ENCODE peak calls at places on chromosome 19, in seven cellular contexts. P is Calu3, S is neural crest cell, A is tibial nerve, G is breast epithelium, U is psoas muscle, T is glutamatergic neuron. X is an unnamed sample.

GRCh38 chr19:6947745-6948144 is 60.4 kb downstream of the ADGRE1 start:
- DNase-seq in P (peak; percentile 60), S (no peak), A (no peak), G (no peak), U (no peak), T (no peak), X (no peak)

GRCh38 chr19:39407644-39408391 is 1.2 kb downstream of the ZFP36 start:
- DNase-seq in P (peak; percentile 87), S (no peak), A (no peak), G (peak; percentile 82), U (peak; percentile 51), T (peak; percentile 30), X (no peak)

GRCh38 chr19:33756177-33756576 is 40.5 kb upstream of the KCTD15 start:
- DNase-seq in P (no peak), S (no peak), A (no peak), G (no peak), U (no peak), T (no peak), X (no peak)

GRCh38 chr19:43673702-43674629 is 4.0 kb upstream of the PLAUR start:
- DNase-seq in P (no peak), S (no peak), A (no peak), G (no peak), U (no peak), T (no peak), X (no peak)

GRCh38 chr19:32313866-32314265 is 31.5 kb upstream of the ZNF507 start:
- DNase-seq in P (no peak), S (no peak), A (no peak), G (no peak), U (no peak), T (no peak), X (no peak)

GRCh38 chr19:5186293-5187050 is 154.1 kb downstream of the PTPRS start:
- DNase-seq in P (no peak), S (no peak), A (no peak), G (no peak), U (peak; percentile 37), T (no peak), X (no peak)

GRCh38 chr19:18712981-18713380 is 29.5 kb downstream of the CRTC1 start:
- DNase-seq in P (no peak), S (no peak), A (no peak), G (no peak), U (no peak), T (no peak), X (no peak)

GRCh38 chr19:29858621-29859020 is 46.8 kb downstream of the CCNE1 start:
- DNase-seq in P (no peak), S (no peak), A (no peak), G (no peak), U (no peak), T (no peak), X (no peak)

GRCh38 chr19:29271911-29272310 is 59.0 kb upstream of the UQCRFS1 start:
- DNase-seq in P (no peak), S (no peak), A (no peak), G (no peak), U (no peak), T (no peak), X (no peak)

GRCh38 chr19:16638666-16639065 is 10.7 kb upstream of the MED26 start:
- DNase-seq in P (no peak), S (no peak), A (no peak), G (no peak), U (no peak), T (no peak), X (no peak)
- TF ChIP-seq CTCF in P (no peak), S (no peak), A (no peak), G (no peak), U (no peak), T (no peak), X (no peak)

GRCh38 chr19:31110331-31110730 is 238.9 kb downstream of the TSHZ3 start:
- DNase-seq in P (no peak), S (no peak), A (no peak), G (no peak), U (no peak), T (no peak), X (peak; percentile 13)
- TF ChIP-seq CTCF in P (no peak), S (no peak), A (no peak), G (no peak), U (peak; percentile 10), T (no peak), X (peak; percentile 51)

GRCh38 chr19:38221421-38221820 is 2.6 kb downstream of the DPF1 start:
- DNase-seq in P (no peak), S (no peak), A (no peak), G (no peak), U (no peak), T (no peak), X (no peak)

GRCh38 chr19:38221919-38222828 is 1.8 kb downstream of the DPF1 start:
- DNase-seq in P (no peak), S (no peak), A (no peak), G (no peak), U (no peak), T (no peak), X (no peak)

GRCh38 chr19:38223617-38224013 is 407 bp downstream of the DPF1 start:
- DNase-seq in P (no peak), S (no peak), A (no peak), G (no peak), U (no peak), T (no peak), X (no peak)

GRCh38 chr19:38223119-38223523 is 901 bp downstream of the DPF1 start:
- DNase-seq in P (no peak), S (no peak), A (no peak), G (no peak), U (no peak), T (no peak), X (no peak)

DNA sequence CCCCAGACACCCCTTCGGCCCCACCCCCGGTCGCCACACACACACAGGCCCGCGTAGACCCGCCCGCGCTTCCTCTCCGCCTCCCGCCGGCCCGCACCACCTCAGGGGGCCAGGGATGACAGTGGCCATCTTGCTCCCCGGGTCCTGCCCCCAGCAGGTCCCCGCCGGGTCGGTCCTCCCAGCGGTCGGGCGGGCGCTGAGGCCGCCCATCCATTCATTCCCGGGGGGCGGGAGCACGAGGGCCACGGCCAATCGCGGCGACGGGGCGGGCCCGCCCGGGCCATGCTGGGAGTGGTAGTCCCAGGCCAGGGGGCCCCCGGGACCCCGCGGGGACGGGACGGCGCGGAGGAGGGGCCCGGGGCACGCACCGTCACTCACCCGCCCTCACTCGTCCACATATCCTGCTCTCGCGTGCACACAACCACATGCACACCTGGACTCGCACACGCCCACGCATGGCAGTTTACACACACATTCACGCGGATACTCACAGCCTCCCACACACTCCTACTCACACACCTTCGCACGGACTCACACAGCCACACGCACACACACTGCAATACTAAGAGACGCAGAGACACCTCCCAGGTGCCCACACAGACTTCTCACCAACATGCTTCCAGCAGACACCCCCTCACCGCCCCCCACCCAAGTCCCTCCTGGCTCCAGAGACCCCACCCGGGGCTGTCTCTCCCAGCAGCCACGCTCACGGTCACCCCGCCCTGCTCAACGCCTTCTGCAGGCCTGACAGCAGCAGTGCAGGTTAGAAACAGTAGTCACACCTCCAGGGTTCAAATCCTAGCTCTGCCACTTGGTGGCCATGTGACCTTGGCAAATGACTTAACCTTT is at the start of gene DPF1:
- DNase-seq in P (peak; percentile 93), S (peak; percentile 84), A (no peak), G (no peak), U (peak; percentile 39), T (peak; percentile 93), X (peak; percentile 77)
- TF ChIP-seq CTCF in P (peak; percentile 33), S (peak; percentile 54), A (no peak), G (no peak), U (no peak), T (peak; percentile 36), X (peak; percentile 31)

DNA sequence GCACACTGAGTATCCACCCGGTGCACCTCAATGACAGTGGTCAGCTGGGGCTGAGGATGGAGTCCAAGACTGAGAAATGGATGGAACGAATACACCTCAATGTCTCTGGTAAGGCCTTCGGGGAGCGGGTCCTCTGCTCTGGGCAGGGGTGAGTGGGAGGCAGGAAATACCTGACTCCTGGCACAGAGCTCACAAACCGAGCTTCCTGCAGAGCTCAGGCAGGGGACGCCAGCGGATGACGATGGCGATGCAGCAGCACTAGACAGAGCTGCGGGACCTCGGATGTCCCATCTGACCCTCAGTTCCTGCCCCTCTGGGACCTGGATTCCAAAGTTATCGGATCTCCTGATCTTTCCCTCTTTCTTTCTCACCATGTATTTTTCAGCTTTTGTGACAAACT is 3.8 kb downstream of the CD22 start:
- DNase-seq in P (no peak), S (no peak), A (no peak), G (no peak), U (no peak), T (no peak), X (no peak)
- TF ChIP-seq CTCF in P (no peak), S (no peak), A (no peak), G (no peak), U (no peak), T (no peak), X (no peak)

GRCh38 chr19:54464624-54465266 is 1.2 kb upstream of the LENG9 start:
- DNase-seq in P (peak; percentile 95), S (peak; percentile 85), A (peak; percentile 82), G (peak; percentile 92), U (peak; percentile 92), T (peak; percentile 96), X (peak; percentile 72)
- TF ChIP-seq CTCF in P (no peak), S (no peak), A (no peak), G (no peak), U (no peak), T (no peak), X (no peak)

GRCh38 chr19:52993342-52994178 is 20.2 kb upstream of the ERVV-1 start:
- DNase-seq in P (peak; percentile 33), S (peak; percentile 83), A (peak; percentile 64), G (peak; percentile 77), U (peak; percentile 70), T (peak; percentile 86), X (peak; percentile 89)
- TF ChIP-seq CTCF in P (peak; percentile 63), S (peak; percentile 87), A (peak; percentile 94), G (peak; percentile 33), U (peak; percentile 48), T (peak; percentile 94), X (peak; percentile 83)

GRCh38 chr19:23762884-23763711 is 4.4 kb upstream of the ZNF681 start:
- DNase-seq in P (peak; percentile 89), S (peak; percentile 84), A (peak; percentile 27), G (peak; percentile 91), U (peak; percentile 75), T (peak; percentile 94), X (peak; percentile 90)

GRCh38 chr19:23762548-23762883 is 3.8 kb upstream of the ZNF681 start:
- DNase-seq in P (no peak), S (no peak), A (no peak), G (no peak), U (no peak), T (no peak), X (no peak)

DNA sequence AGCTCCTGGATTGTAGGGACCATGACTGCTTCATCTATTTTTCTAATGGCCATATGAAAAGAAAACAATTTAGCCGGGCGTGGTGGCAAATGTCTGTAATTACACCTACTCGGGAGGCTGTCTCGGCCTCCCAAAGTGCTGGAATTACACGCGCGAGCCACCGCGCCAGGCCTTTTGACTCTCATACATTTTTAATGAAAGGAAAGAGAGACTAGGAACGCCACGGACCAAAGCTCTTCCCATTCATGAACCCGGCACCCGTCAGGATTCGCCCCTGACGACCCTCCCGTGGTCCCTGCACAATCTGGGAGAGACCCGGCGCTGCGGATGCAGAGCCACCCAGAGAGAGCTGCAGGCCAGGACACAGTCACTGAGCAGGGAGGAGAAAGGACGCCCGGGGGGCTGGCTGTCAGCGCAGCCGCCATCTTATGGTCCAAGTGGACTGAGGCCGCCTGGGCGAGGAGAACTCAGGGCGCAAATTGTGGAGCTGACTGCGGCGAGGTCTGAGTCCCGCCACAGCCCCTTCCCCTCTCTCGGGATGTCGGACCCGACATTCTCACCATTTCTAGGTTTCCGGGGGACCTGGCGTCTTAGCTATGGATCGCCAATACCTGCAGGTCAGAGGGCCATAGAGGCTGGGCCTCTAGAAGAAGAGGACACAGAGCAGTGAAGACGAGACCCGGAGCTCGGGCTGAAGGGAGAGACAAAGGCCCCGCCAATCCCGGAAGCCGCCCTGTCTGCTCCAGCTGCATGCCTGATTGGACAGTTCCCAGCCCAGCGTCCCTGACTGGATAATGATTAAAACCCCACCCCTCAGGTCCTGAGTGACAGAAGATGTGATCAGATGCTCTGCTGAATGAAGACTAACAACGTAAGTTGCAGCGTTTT is at the start of gene ZNF681:
- DNase-seq in P (peak; percentile 86), S (peak; percentile 75), A (peak; percentile 62), G (peak; percentile 89), U (peak; percentile 86), T (peak; percentile 91), X (peak; percentile 67)
- TF ChIP-seq CTCF in P (no peak), S (peak; percentile 48), A (no peak), G (no peak), U (no peak), T (peak; percentile 60), X (peak; percentile 34)